ENCODE peak calls at places on chromosomes 11 and 22, in six cellular contexts. One of them, this sample, is unnamed.
A peak's percentile ranks its signal among the peaks of the same experiment; 100 is the strongest.

GRCh38 chr11:63839508-63840355 is 822 bp downstream of the MARK2 start:
- DNase-seq in epithelial cell of esophagus: no peak
- DNase-seq in COLO829: no peak
- DNase-seq in keratinocyte: no peak
- DNase-seq in endothelial cell: peak; percentile 42
- DNase-seq in astrocyte of the hippocampus: peak; percentile 35
- DNase-seq in this sample: peak; percentile 49

GRCh38 chr11:27319065-27319464 is 44.0 kb downstream of the CCDC34 start:
- DNase-seq in endothelial cell: no peak
- DNase-seq in epithelial cell of esophagus: peak; percentile 69
- DNase-seq in keratinocyte: no peak
- DNase-seq in astrocyte of the hippocampus: peak; percentile 60
- DNase-seq in COLO829: peak; percentile 42
- DNase-seq in this sample: no peak

GRCh38 chr11:68337399-68337835 is 25.0 kb downstream of the LRP5 start:
- DNase-seq in COLO829: no peak
- DNase-seq in epithelial cell of esophagus: peak; percentile 93
- DNase-seq in endothelial cell: no peak
- DNase-seq in astrocyte of the hippocampus: no peak
- DNase-seq in keratinocyte: peak; percentile 77
- DNase-seq in this sample: no peak

GRCh38 chr11:128632151-128632791 is 44.9 kb upstream of the ETS1 start:
- DNase-seq in endothelial cell: peak; percentile 61
- DNase-seq in COLO829: peak; percentile 49
- DNase-seq in epithelial cell of esophagus: peak; percentile 48
- DNase-seq in astrocyte of the hippocampus: peak; percentile 74
- DNase-seq in keratinocyte: no peak
- DNase-seq in this sample: peak; percentile 32

GRCh38 chr22:29061773-29062172 is at the start of gene C22orf31:
- DNase-seq in epithelial cell of esophagus: no peak
- DNase-seq in keratinocyte: no peak
- DNase-seq in COLO829: no peak
- DNase-seq in astrocyte of the hippocampus: no peak
- DNase-seq in endothelial cell: no peak
- DNase-seq in this sample: no peak

GRCh38 chr11:64727131-64727530 is 4.1 kb upstream of the NRXN2 start:
- DNase-seq in endothelial cell: no peak
- DNase-seq in epithelial cell of esophagus: no peak
- DNase-seq in keratinocyte: no peak
- DNase-seq in astrocyte of the hippocampus: no peak
- DNase-seq in COLO829: no peak
- DNase-seq in this sample: no peak

GRCh38 chr11:100925935-100926334 is 203.7 kb downstream of the PGR start:
- DNase-seq in keratinocyte: peak; percentile 9
- DNase-seq in epithelial cell of esophagus: peak; percentile 61
- DNase-seq in COLO829: peak; percentile 37
- DNase-seq in endothelial cell: no peak
- DNase-seq in astrocyte of the hippocampus: peak; percentile 66
- DNase-seq in this sample: no peak

GRCh38 chr11:72203163-72203562 is 11.2 kb downstream of the FOLR1 start:
- DNase-seq in astrocyte of the hippocampus: no peak
- DNase-seq in keratinocyte: no peak
- DNase-seq in endothelial cell: no peak
- DNase-seq in epithelial cell of esophagus: peak; percentile 61
- DNase-seq in COLO829: no peak
- DNase-seq in this sample: no peak

GRCh38 chr22:50019316-50019715 is 6.8 kb upstream of the IL17REL start:
- DNase-seq in epithelial cell of esophagus: no peak
- DNase-seq in astrocyte of the hippocampus: no peak
- DNase-seq in COLO829: no peak
- DNase-seq in endothelial cell: no peak
- DNase-seq in keratinocyte: no peak
- DNase-seq in this sample: no peak

GRCh38 chr11:58739725-58740430 is 8.1 kb upstream of the GLYAT start:
- DNase-seq in endothelial cell: no peak
- DNase-seq in astrocyte of the hippocampus: peak; percentile 56
- DNase-seq in keratinocyte: no peak
- DNase-seq in COLO829: no peak
- DNase-seq in epithelial cell of esophagus: no peak
- DNase-seq in this sample: no peak

GRCh38 chr11:95444309-95445202 is 213.6 kb upstream of the SESN3 start:
- DNase-seq in endothelial cell: no peak
- DNase-seq in COLO829: no peak
- DNase-seq in epithelial cell of esophagus: peak; percentile 85
- DNase-seq in keratinocyte: no peak
- DNase-seq in astrocyte of the hippocampus: no peak
- DNase-seq in this sample: no peak

This sample was measured in body of pancreas.